ENCODE peak calls at places on chromosomes 6 and 20, in nine cellular contexts. One of them, this sample, is unnamed.

GRCh38 chr20:33679758-33680485 is 5.7 kb upstream of the NECAB3 start:
- DNase-seq in NCI-H2081: no peak
- DNase-seq in progenitor cell of endocrine pancreas: no peak
- DNase-seq in astrocyte: no peak
- DNase-seq in AG09319: no peak
- DNase-seq in germinal center: peak
- DNase-seq in SHP77: no peak
- DNase-seq in endothelial cell: no peak
- DNase-seq in ureter: no peak
- DNase-seq in this sample: no peak

GRCh38 chr20:22315771-22316170 is 268.6 kb downstream of the FOXA2 start:
- DNase-seq in endothelial cell: no peak
- DNase-seq in germinal center: no peak
- DNase-seq in astrocyte: no peak
- DNase-seq in progenitor cell of endocrine pancreas: no peak
- DNase-seq in ureter: no peak
- DNase-seq in SHP77: no peak
- DNase-seq in NCI-H2081: no peak
- DNase-seq in AG09319: no peak
- DNase-seq in this sample: no peak

GRCh38 chr6:160137989-160138835 is 16.6 kb downstream of the SLC22A1 start:
- DNase-seq in endothelial cell: peak
- DNase-seq in NCI-H2081: peak
- DNase-seq in AG09319: peak
- DNase-seq in SHP77: peak
- DNase-seq in astrocyte: peak
- DNase-seq in germinal center: peak
- DNase-seq in ureter: peak
- DNase-seq in progenitor cell of endocrine pancreas: peak
- DNase-seq in this sample: no peak

GRCh38 chr6:43738877-43739641 is 31.0 kb upstream of the VEGFA start:
- DNase-seq in ureter: peak
- DNase-seq in progenitor cell of endocrine pancreas: no peak
- DNase-seq in NCI-H2081: no peak
- DNase-seq in AG09319: no peak
- DNase-seq in SHP77: no peak
- DNase-seq in endothelial cell: no peak
- DNase-seq in astrocyte: no peak
- DNase-seq in germinal center: no peak
- DNase-seq in this sample: no peak

GRCh38 chr6:56357616-56358373 is 110.4 kb upstream of the COL21A1 start:
- DNase-seq in AG09319: no peak
- DNase-seq in endothelial cell: no peak
- DNase-seq in astrocyte: peak
- DNase-seq in progenitor cell of endocrine pancreas: no peak
- DNase-seq in SHP77: no peak
- DNase-seq in germinal center: no peak
- DNase-seq in ureter: no peak
- DNase-seq in NCI-H2081: no peak
- DNase-seq in this sample: no peak

GRCh38 chr20:44582321-44583025 is at the start of gene PKIG:
- DNase-seq in ureter: peak
- DNase-seq in endothelial cell: peak
- DNase-seq in germinal center: no peak
- DNase-seq in SHP77: no peak
- DNase-seq in NCI-H2081: no peak
- DNase-seq in AG09319: peak
- DNase-seq in astrocyte: peak
- DNase-seq in progenitor cell of endocrine pancreas: no peak
- DNase-seq in this sample: peak

GRCh38 chr6:7341989-7342742 is 29.2 kb upstream of the SSR1 start:
- DNase-seq in progenitor cell of endocrine pancreas: no peak
- DNase-seq in astrocyte: no peak
- DNase-seq in AG09319: no peak
- DNase-seq in endothelial cell: no peak
- DNase-seq in SHP77: peak
- DNase-seq in ureter: no peak
- DNase-seq in germinal center: no peak
- DNase-seq in NCI-H2081: no peak
- DNase-seq in this sample: peak

GRCh38 chr6:89574860-89575561 is 63.5 kb downstream of the LYRM2 start:
- DNase-seq in germinal center: no peak
- DNase-seq in ureter: no peak
- DNase-seq in AG09319: no peak
- DNase-seq in astrocyte: no peak
- DNase-seq in endothelial cell: no peak
- DNase-seq in SHP77: no peak
- DNase-seq in progenitor cell of endocrine pancreas: no peak
- DNase-seq in NCI-H2081: no peak
- DNase-seq in this sample: no peak

GRCh38 chr20:63739129-63740069 is at the start of gene SLC2A4RG:
- DNase-seq in SHP77: peak
- DNase-seq in AG09319: peak
- DNase-seq in NCI-H2081: peak
- DNase-seq in germinal center: peak
- DNase-seq in endothelial cell: peak
- DNase-seq in progenitor cell of endocrine pancreas: peak
- DNase-seq in ureter: no peak
- DNase-seq in astrocyte: peak
- DNase-seq in this sample: peak

GRCh38 chr6:105432797-105433196 is 29.9 kb upstream of the PREP start:
- DNase-seq in NCI-H2081: no peak
- DNase-seq in ureter: no peak
- DNase-seq in SHP77: no peak
- DNase-seq in AG09319: no peak
- DNase-seq in astrocyte: peak
- DNase-seq in germinal center: no peak
- DNase-seq in endothelial cell: no peak
- DNase-seq in progenitor cell of endocrine pancreas: no peak
- DNase-seq in this sample: no peak

GRCh38 chr6:143062551-143062950 is 1.9 kb downstream of the AIG1 start:
- DNase-seq in astrocyte: no peak
- DNase-seq in NCI-H2081: no peak
- DNase-seq in progenitor cell of endocrine pancreas: no peak
- DNase-seq in germinal center: no peak
- DNase-seq in endothelial cell: no peak
- DNase-seq in AG09319: no peak
- DNase-seq in ureter: no peak
- DNase-seq in SHP77: no peak
- DNase-seq in this sample: no peak

GRCh38 chr6:28597217-28597835 is 71.6 kb downstream of the GPX5 start:
- DNase-seq in endothelial cell: peak
- DNase-seq in ureter: no peak
- DNase-seq in progenitor cell of endocrine pancreas: no peak
- DNase-seq in germinal center: no peak
- DNase-seq in NCI-H2081: peak
- DNase-seq in SHP77: peak
- DNase-seq in AG09319: peak
- DNase-seq in astrocyte: peak
- DNase-seq in this sample: no peak

GRCh38 chr6:11609324-11610071 is 71.9 kb downstream of the TMEM170B start:
- DNase-seq in SHP77: no peak
- DNase-seq in germinal center: no peak
- DNase-seq in ureter: no peak
- DNase-seq in AG09319: peak
- DNase-seq in astrocyte: peak
- DNase-seq in NCI-H2081: no peak
- DNase-seq in progenitor cell of endocrine pancreas: no peak
- DNase-seq in endothelial cell: peak
- DNase-seq in this sample: peak

GRCh38 chr6:88008821-88009220 is 38.8 kb upstream of the SPACA1 start:
- DNase-seq in progenitor cell of endocrine pancreas: no peak
- DNase-seq in AG09319: no peak
- DNase-seq in endothelial cell: no peak
- DNase-seq in SHP77: no peak
- DNase-seq in germinal center: no peak
- DNase-seq in NCI-H2081: no peak
- DNase-seq in astrocyte: peak
- DNase-seq in ureter: no peak
- DNase-seq in this sample: no peak

GRCh38 chr6:128443553-128443952 is 76.8 kb downstream of the PTPRK start:
- DNase-seq in germinal center: no peak
- DNase-seq in AG09319: no peak
- DNase-seq in SHP77: no peak
- DNase-seq in ureter: no peak
- DNase-seq in endothelial cell: no peak
- DNase-seq in progenitor cell of endocrine pancreas: no peak
- DNase-seq in NCI-H2081: no peak
- DNase-seq in astrocyte: peak
- DNase-seq in this sample: no peak

GRCh38 chr20:10876558-10876957 is 202.8 kb upstream of the JAG1 start:
- DNase-seq in endothelial cell: no peak
- DNase-seq in progenitor cell of endocrine pancreas: no peak
- DNase-seq in NCI-H2081: no peak
- DNase-seq in germinal center: no peak
- DNase-seq in astrocyte: no peak
- DNase-seq in ureter: no peak
- DNase-seq in AG09319: peak
- DNase-seq in SHP77: no peak
- DNase-seq in this sample: no peak

GRCh38 chr6:31903957-31904356 is 2.1 kb upstream of the ZBTB12 start:
- DNase-seq in germinal center: no peak
- DNase-seq in NCI-H2081: no peak
- DNase-seq in ureter: no peak
- DNase-seq in AG09319: no peak
- DNase-seq in progenitor cell of endocrine pancreas: no peak
- DNase-seq in SHP77: no peak
- DNase-seq in endothelial cell: no peak
- DNase-seq in astrocyte: no peak
- DNase-seq in this sample: no peak

GRCh38 chr6:38052035-38052434 is 232.5 kb downstream of the ZFAND3 start:
- DNase-seq in SHP77: no peak
- DNase-seq in endothelial cell: no peak
- DNase-seq in progenitor cell of endocrine pancreas: no peak
- DNase-seq in astrocyte: no peak
- DNase-seq in germinal center: no peak
- DNase-seq in ureter: no peak
- DNase-seq in NCI-H2081: no peak
- DNase-seq in AG09319: no peak
- DNase-seq in this sample: no peak

GRCh38 chr20:21719592-21720214 is 14.2 kb downstream of the PAX1 start:
- DNase-seq in ureter: peak
- DNase-seq in endothelial cell: peak
- DNase-seq in progenitor cell of endocrine pancreas: no peak
- DNase-seq in SHP77: peak
- DNase-seq in AG09319: peak
- DNase-seq in astrocyte: peak
- DNase-seq in germinal center: peak
- DNase-seq in NCI-H2081: peak
- DNase-seq in this sample: no peak

GRCh38 chr6:42533794-42534193 is 30.0 kb upstream of the UBR2 start:
- DNase-seq in AG09319: no peak
- DNase-seq in endothelial cell: no peak
- DNase-seq in NCI-H2081: no peak
- DNase-seq in astrocyte: no peak
- DNase-seq in progenitor cell of endocrine pancreas: no peak
- DNase-seq in SHP77: no peak
- DNase-seq in ureter: no peak
- DNase-seq in germinal center: no peak
- DNase-seq in this sample: no peak

GRCh38 chr20:62546606-62547005 is 70.8 kb upstream of the GATA5 start:
- DNase-seq in astrocyte: no peak
- DNase-seq in SHP77: no peak
- DNase-seq in NCI-H2081: no peak
- DNase-seq in endothelial cell: no peak
- DNase-seq in AG09319: no peak
- DNase-seq in progenitor cell of endocrine pancreas: no peak
- DNase-seq in germinal center: no peak
- DNase-seq in ureter: no peak
- DNase-seq in this sample: no peak

GRCh38 chr20:32109392-32110172 is at the start of gene TM9SF4:
- DNase-seq in NCI-H2081: peak
- DNase-seq in AG09319: peak
- DNase-seq in SHP77: peak
- DNase-seq in ureter: peak
- DNase-seq in germinal center: peak
- DNase-seq in progenitor cell of endocrine pancreas: peak
- DNase-seq in endothelial cell: peak
- DNase-seq in astrocyte: peak
- DNase-seq in this sample: peak

GRCh38 chr6:153568601-153569000 is 437.5 kb upstream of the RGS17 start:
- DNase-seq in ureter: no peak
- DNase-seq in astrocyte: peak
- DNase-seq in germinal center: no peak
- DNase-seq in NCI-H2081: no peak
- DNase-seq in AG09319: no peak
- DNase-seq in progenitor cell of endocrine pancreas: no peak
- DNase-seq in SHP77: no peak
- DNase-seq in endothelial cell: no peak
- DNase-seq in this sample: no peak

GRCh38 chr6:170279977-170280688 is 10.7 kb downstream of the DLL1 start:
- DNase-seq in astrocyte: no peak
- DNase-seq in ureter: peak
- DNase-seq in progenitor cell of endocrine pancreas: no peak
- DNase-seq in SHP77: peak
- DNase-seq in germinal center: peak
- DNase-seq in endothelial cell: no peak
- DNase-seq in AG09319: no peak
- DNase-seq in NCI-H2081: peak
- DNase-seq in this sample: no peak

GRCh38 chr6:33028220-33028849 is 18.9 kb upstream of the HLA-DOA start:
- DNase-seq in NCI-H2081: no peak
- DNase-seq in endothelial cell: no peak
- DNase-seq in germinal center: no peak
- DNase-seq in progenitor cell of endocrine pancreas: no peak
- DNase-seq in AG09319: no peak
- DNase-seq in SHP77: no peak
- DNase-seq in astrocyte: no peak
- DNase-seq in ureter: no peak
- DNase-seq in this sample: no peak

GRCh38 chr6:3341467-3341866 is 82.7 kb downstream of the PSMG4 start:
- DNase-seq in endothelial cell: no peak
- DNase-seq in astrocyte: peak
- DNase-seq in SHP77: no peak
- DNase-seq in NCI-H2081: no peak
- DNase-seq in germinal center: no peak
- DNase-seq in ureter: no peak
- DNase-seq in progenitor cell of endocrine pancreas: no peak
- DNase-seq in AG09319: no peak
- DNase-seq in this sample: no peak

GRCh38 chr6:137223370-137224131 is 4.4 kb upstream of the IFNGR1 start:
- DNase-seq in SHP77: no peak
- DNase-seq in germinal center: no peak
- DNase-seq in astrocyte: peak
- DNase-seq in AG09319: no peak
- DNase-seq in endothelial cell: no peak
- DNase-seq in NCI-H2081: no peak
- DNase-seq in progenitor cell of endocrine pancreas: no peak
- DNase-seq in ureter: peak
- DNase-seq in this sample: peak

GRCh38 chr6:31663087-31663960 is 1.5 kb downstream of the GPANK1 start:
- DNase-seq in endothelial cell: no peak
- DNase-seq in progenitor cell of endocrine pancreas: no peak
- DNase-seq in SHP77: no peak
- DNase-seq in NCI-H2081: no peak
- DNase-seq in astrocyte: no peak
- DNase-seq in ureter: no peak
- DNase-seq in AG09319: no peak
- DNase-seq in germinal center: no peak
- DNase-seq in this sample: no peak

GRCh38 chr20:45959956-45960630 is 11.9 kb downstream of the ZNF335 start:
- DNase-seq in AG09319: no peak
- DNase-seq in astrocyte: no peak
- DNase-seq in endothelial cell: no peak
- DNase-seq in germinal center: no peak
- DNase-seq in progenitor cell of endocrine pancreas: no peak
- DNase-seq in ureter: no peak
- DNase-seq in SHP77: no peak
- DNase-seq in NCI-H2081: no peak
- DNase-seq in this sample: no peak

This sample was measured in left cardiac atrium.